ENCODE peak calls at places on chromosomes 13 and 19, in ten cellular contexts. One of them, this sample, is unnamed.

GRCh38 chr19:39502640-39503417 is 4.1 kb downstream of the DLL3 start:
- DNase-seq in fibroblast of pulmonary artery: peak
- DNase-seq in mucosa of descending colon: peak
- DNase-seq in H9: peak
- DNase-seq in thoracic aorta: no peak
- DNase-seq in GM12864: no peak
- DNase-seq in stomach: peak
- DNase-seq in hepatocyte: peak
- DNase-seq in coronary artery: no peak
- DNase-seq in neural progenitor cell: peak
- DNase-seq in this sample: peak

GRCh38 chr13:45102136-45102802 is 18.0 kb upstream of the GTF2F2 start:
- DNase-seq in fibroblast of pulmonary artery: no peak
- DNase-seq in mucosa of descending colon: no peak
- DNase-seq in H9: no peak
- DNase-seq in thoracic aorta: no peak
- DNase-seq in GM12864: no peak
- DNase-seq in stomach: no peak
- DNase-seq in hepatocyte: no peak
- DNase-seq in coronary artery: no peak
- DNase-seq in neural progenitor cell: peak
- DNase-seq in this sample: no peak

GRCh38 chr19:55070755-55071502 is 4.7 kb upstream of the EPS8L1 start:
- DNase-seq in fibroblast of pulmonary artery: peak
- DNase-seq in mucosa of descending colon: peak
- DNase-seq in H9: no peak
- DNase-seq in thoracic aorta: no peak
- DNase-seq in GM12864: peak
- DNase-seq in stomach: peak
- DNase-seq in hepatocyte: peak
- DNase-seq in coronary artery: no peak
- DNase-seq in neural progenitor cell: no peak
- DNase-seq in this sample: no peak

GRCh38 chr19:44782729-44783128 is 5.0 kb downstream of the CBLC start:
- DNase-seq in fibroblast of pulmonary artery: no peak
- DNase-seq in mucosa of descending colon: no peak
- DNase-seq in H9: no peak
- DNase-seq in thoracic aorta: no peak
- DNase-seq in GM12864: no peak
- DNase-seq in stomach: no peak
- DNase-seq in hepatocyte: no peak
- DNase-seq in coronary artery: no peak
- DNase-seq in neural progenitor cell: no peak
- DNase-seq in this sample: no peak

GRCh38 chr19:11227201-11227886 is 12.1 kb upstream of the ANGPTL8 start:
- DNase-seq in fibroblast of pulmonary artery: no peak
- DNase-seq in mucosa of descending colon: no peak
- DNase-seq in H9: peak
- DNase-seq in thoracic aorta: no peak
- DNase-seq in GM12864: no peak
- DNase-seq in stomach: no peak
- DNase-seq in hepatocyte: no peak
- DNase-seq in coronary artery: no peak
- DNase-seq in neural progenitor cell: peak
- DNase-seq in this sample: peak

GRCh38 chr13:113762538-113762937 is 3.5 kb downstream of the TMEM255B start:
- DNase-seq in fibroblast of pulmonary artery: no peak
- DNase-seq in mucosa of descending colon: no peak
- DNase-seq in H9: no peak
- DNase-seq in thoracic aorta: no peak
- DNase-seq in GM12864: no peak
- DNase-seq in stomach: peak
- DNase-seq in hepatocyte: no peak
- DNase-seq in coronary artery: no peak
- DNase-seq in neural progenitor cell: no peak
- DNase-seq in this sample: no peak

GRCh38 chr13:104936304-104936703 is 1599.2 kb downstream of the EFNB2 start:
- DNase-seq in fibroblast of pulmonary artery: no peak
- DNase-seq in mucosa of descending colon: no peak
- DNase-seq in H9: no peak
- DNase-seq in thoracic aorta: no peak
- DNase-seq in GM12864: no peak
- DNase-seq in stomach: no peak
- DNase-seq in hepatocyte: no peak
- DNase-seq in coronary artery: no peak
- DNase-seq in neural progenitor cell: no peak
- DNase-seq in this sample: no peak

GRCh38 chr19:3268326-3268725 is 43.9 kb downstream of the CELF5 start:
- DNase-seq in fibroblast of pulmonary artery: no peak
- DNase-seq in mucosa of descending colon: no peak
- DNase-seq in H9: no peak
- DNase-seq in thoracic aorta: no peak
- DNase-seq in GM12864: no peak
- DNase-seq in stomach: no peak
- DNase-seq in hepatocyte: no peak
- DNase-seq in coronary artery: no peak
- DNase-seq in neural progenitor cell: no peak
- DNase-seq in this sample: no peak

GRCh38 chr13:40503966-40504591 is 162.4 kb downstream of the FOXO1 start:
- DNase-seq in fibroblast of pulmonary artery: peak
- DNase-seq in mucosa of descending colon: no peak
- DNase-seq in H9: no peak
- DNase-seq in thoracic aorta: no peak
- DNase-seq in GM12864: no peak
- DNase-seq in stomach: no peak
- DNase-seq in hepatocyte: peak
- DNase-seq in coronary artery: no peak
- DNase-seq in neural progenitor cell: no peak
- DNase-seq in this sample: no peak

GRCh38 chr19:49020342-49020741 is 3.5 kb upstream of the LHB start:
- DNase-seq in fibroblast of pulmonary artery: no peak
- DNase-seq in mucosa of descending colon: no peak
- DNase-seq in H9: peak
- DNase-seq in thoracic aorta: no peak
- DNase-seq in GM12864: no peak
- DNase-seq in stomach: peak
- DNase-seq in hepatocyte: no peak
- DNase-seq in coronary artery: no peak
- DNase-seq in neural progenitor cell: no peak
- DNase-seq in this sample: no peak

GRCh38 chr19:33301011-33301899 is 1.1 kb downstream of the CEBPA start:
- DNase-seq in fibroblast of pulmonary artery: no peak
- DNase-seq in mucosa of descending colon: no peak
- DNase-seq in H9: no peak
- DNase-seq in thoracic aorta: no peak
- DNase-seq in GM12864: no peak
- DNase-seq in stomach: peak
- DNase-seq in hepatocyte: no peak
- DNase-seq in coronary artery: no peak
- DNase-seq in neural progenitor cell: peak
- DNase-seq in this sample: no peak

GRCh38 chr19:12649941-12650340 is 16.6 kb downstream of the MAN2B1 start:
- DNase-seq in fibroblast of pulmonary artery: no peak
- DNase-seq in mucosa of descending colon: no peak
- DNase-seq in H9: no peak
- DNase-seq in thoracic aorta: no peak
- DNase-seq in GM12864: no peak
- DNase-seq in stomach: no peak
- DNase-seq in hepatocyte: no peak
- DNase-seq in coronary artery: no peak
- DNase-seq in neural progenitor cell: no peak
- DNase-seq in this sample: no peak

GRCh38 chr19:47036233-47036651 is 12.2 kb downstream of the TMEM160 start:
- DNase-seq in fibroblast of pulmonary artery: no peak
- DNase-seq in mucosa of descending colon: peak
- DNase-seq in H9: no peak
- DNase-seq in thoracic aorta: no peak
- DNase-seq in GM12864: no peak
- DNase-seq in stomach: peak
- DNase-seq in hepatocyte: peak
- DNase-seq in coronary artery: no peak
- DNase-seq in neural progenitor cell: peak
- DNase-seq in this sample: peak

GRCh38 chr13:93290503-93290902 is 63.9 kb downstream of the GPC6 start:
- DNase-seq in fibroblast of pulmonary artery: peak
- DNase-seq in mucosa of descending colon: no peak
- DNase-seq in H9: no peak
- DNase-seq in thoracic aorta: no peak
- DNase-seq in GM12864: no peak
- DNase-seq in stomach: no peak
- DNase-seq in hepatocyte: peak
- DNase-seq in coronary artery: no peak
- DNase-seq in neural progenitor cell: no peak
- DNase-seq in this sample: no peak

DNA sequence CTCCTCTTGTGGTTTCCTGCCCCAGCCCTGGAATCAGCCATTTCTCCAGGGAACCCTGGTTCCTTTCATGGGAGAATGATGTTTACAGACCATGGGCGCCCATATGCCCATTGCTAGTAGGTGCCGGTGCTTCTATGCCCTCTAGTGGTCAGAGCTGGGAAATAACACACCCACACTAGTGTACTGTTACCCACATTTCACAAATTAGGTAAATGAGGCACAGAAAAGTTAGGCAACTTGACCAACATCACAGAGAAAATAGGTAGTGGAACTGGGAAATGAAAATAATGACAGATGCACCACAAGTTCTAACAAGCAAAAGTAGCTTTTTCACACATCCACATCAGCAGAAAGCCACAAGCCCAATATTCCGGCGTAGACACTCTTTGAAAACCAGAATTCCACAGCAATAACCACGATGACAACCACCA is 1.3 kb upstream of the CEACAM3 start:
- DNase-seq in fibroblast of pulmonary artery: peak
- DNase-seq in mucosa of descending colon: peak
- DNase-seq in H9: peak
- DNase-seq in thoracic aorta: no peak
- DNase-seq in GM12864: no peak
- DNase-seq in stomach: peak
- DNase-seq in hepatocyte: peak
- DNase-seq in coronary artery: no peak
- DNase-seq in neural progenitor cell: peak
- DNase-seq in this sample: peak
- TF ChIP-seq CTCF in fibroblast of pulmonary artery: peak
- TF ChIP-seq CTCF in mucosa of descending colon: peak
- TF ChIP-seq CTCF in H9: peak
- TF ChIP-seq CTCF in thoracic aorta: peak
- TF ChIP-seq CTCF in GM12864: peak
- TF ChIP-seq CTCF in stomach: peak
- TF ChIP-seq CTCF in hepatocyte: peak
- TF ChIP-seq CTCF in coronary artery: peak
- TF ChIP-seq CTCF in neural progenitor cell: peak
- TF ChIP-seq CTCF in this sample: peak

GRCh38 chr13:101942535-101943157 is 459.2 kb downstream of the FGF14 start:
- DNase-seq in fibroblast of pulmonary artery: no peak
- DNase-seq in mucosa of descending colon: no peak
- DNase-seq in H9: no peak
- DNase-seq in thoracic aorta: no peak
- DNase-seq in GM12864: no peak
- DNase-seq in stomach: no peak
- DNase-seq in hepatocyte: no peak
- DNase-seq in coronary artery: no peak
- DNase-seq in neural progenitor cell: peak
- DNase-seq in this sample: no peak
- TF ChIP-seq CTCF in fibroblast of pulmonary artery: no peak
- TF ChIP-seq CTCF in mucosa of descending colon: no peak
- TF ChIP-seq CTCF in H9: no peak
- TF ChIP-seq CTCF in thoracic aorta: no peak
- TF ChIP-seq CTCF in GM12864: no peak
- TF ChIP-seq CTCF in stomach: no peak
- TF ChIP-seq CTCF in hepatocyte: no peak
- TF ChIP-seq CTCF in coronary artery: no peak
- TF ChIP-seq CTCF in neural progenitor cell: no peak
- TF ChIP-seq CTCF in this sample: no peak

GRCh38 chr13:30898721-30899188 is 7.3 kb upstream of the MEDAG start:
- DNase-seq in fibroblast of pulmonary artery: peak
- DNase-seq in mucosa of descending colon: peak
- DNase-seq in H9: no peak
- DNase-seq in thoracic aorta: peak
- DNase-seq in GM12864: no peak
- DNase-seq in stomach: no peak
- DNase-seq in hepatocyte: peak
- DNase-seq in coronary artery: peak
- DNase-seq in neural progenitor cell: no peak
- DNase-seq in this sample: peak
- TF ChIP-seq CTCF in fibroblast of pulmonary artery: no peak
- TF ChIP-seq CTCF in mucosa of descending colon: no peak
- TF ChIP-seq CTCF in H9: no peak
- TF ChIP-seq CTCF in thoracic aorta: no peak
- TF ChIP-seq CTCF in GM12864: no peak
- TF ChIP-seq CTCF in stomach: no peak
- TF ChIP-seq CTCF in hepatocyte: peak
- TF ChIP-seq CTCF in coronary artery: no peak
- TF ChIP-seq CTCF in neural progenitor cell: no peak
- TF ChIP-seq CTCF in this sample: no peak

DNA sequence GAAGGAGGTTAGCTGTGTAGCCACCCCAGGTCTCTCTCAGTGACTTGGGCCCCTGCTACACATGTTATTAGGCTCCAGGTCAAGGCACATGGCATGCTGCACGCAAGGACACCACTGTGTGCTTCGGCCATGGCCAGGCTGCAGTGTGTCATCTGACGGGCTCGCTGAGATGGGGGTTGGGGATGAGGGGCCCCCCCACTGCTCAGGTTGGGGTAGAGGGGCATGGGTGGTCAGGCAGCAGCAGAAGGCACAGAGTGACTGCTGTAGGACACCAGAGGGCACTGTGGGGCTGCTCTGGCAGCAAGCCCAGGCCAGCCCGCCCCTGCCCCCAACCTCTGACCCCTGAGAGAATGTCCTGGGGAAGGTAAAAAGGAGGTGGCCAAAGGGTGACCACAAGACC is 32.2 kb upstream of the ISYNA1 start:
- DNase-seq in fibroblast of pulmonary artery: no peak
- DNase-seq in mucosa of descending colon: no peak
- DNase-seq in H9: peak
- DNase-seq in thoracic aorta: no peak
- DNase-seq in GM12864: no peak
- DNase-seq in stomach: no peak
- DNase-seq in hepatocyte: peak
- DNase-seq in coronary artery: no peak
- DNase-seq in neural progenitor cell: peak
- DNase-seq in this sample: peak
- TF ChIP-seq CTCF in fibroblast of pulmonary artery: peak
- TF ChIP-seq CTCF in mucosa of descending colon: no peak
- TF ChIP-seq CTCF in H9: peak
- TF ChIP-seq CTCF in thoracic aorta: peak
- TF ChIP-seq CTCF in GM12864: peak
- TF ChIP-seq CTCF in stomach: peak
- TF ChIP-seq CTCF in hepatocyte: peak
- TF ChIP-seq CTCF in coronary artery: no peak
- TF ChIP-seq CTCF in neural progenitor cell: peak
- TF ChIP-seq CTCF in this sample: no peak

GRCh38 chr13:76307157-76307556 is 579.0 kb downstream of the KCTD12 start:
- DNase-seq in fibroblast of pulmonary artery: peak
- DNase-seq in mucosa of descending colon: no peak
- DNase-seq in H9: no peak
- DNase-seq in thoracic aorta: no peak
- DNase-seq in GM12864: no peak
- DNase-seq in stomach: no peak
- DNase-seq in hepatocyte: peak
- DNase-seq in coronary artery: no peak
- DNase-seq in neural progenitor cell: peak
- DNase-seq in this sample: no peak
- TF ChIP-seq CTCF in fibroblast of pulmonary artery: no peak
- TF ChIP-seq CTCF in mucosa of descending colon: no peak
- TF ChIP-seq CTCF in H9: no peak
- TF ChIP-seq CTCF in thoracic aorta: no peak
- TF ChIP-seq CTCF in GM12864: no peak
- TF ChIP-seq CTCF in stomach: no peak
- TF ChIP-seq CTCF in hepatocyte: no peak
- TF ChIP-seq CTCF in coronary artery: no peak
- TF ChIP-seq CTCF in neural progenitor cell: no peak
- TF ChIP-seq CTCF in this sample: no peak

GRCh38 chr13:34371108-34371507 is 553.2 kb downstream of the RFC3 start:
- DNase-seq in fibroblast of pulmonary artery: no peak
- DNase-seq in mucosa of descending colon: no peak
- DNase-seq in H9: no peak
- DNase-seq in thoracic aorta: no peak
- DNase-seq in GM12864: no peak
- DNase-seq in stomach: no peak
- DNase-seq in hepatocyte: no peak
- DNase-seq in coronary artery: no peak
- DNase-seq in neural progenitor cell: no peak
- DNase-seq in this sample: no peak
- TF ChIP-seq CTCF in fibroblast of pulmonary artery: no peak
- TF ChIP-seq CTCF in mucosa of descending colon: no peak
- TF ChIP-seq CTCF in H9: no peak
- TF ChIP-seq CTCF in thoracic aorta: no peak
- TF ChIP-seq CTCF in GM12864: no peak
- TF ChIP-seq CTCF in stomach: no peak
- TF ChIP-seq CTCF in hepatocyte: no peak
- TF ChIP-seq CTCF in coronary artery: no peak
- TF ChIP-seq CTCF in neural progenitor cell: no peak
- TF ChIP-seq CTCF in this sample: no peak

This sample was measured in activated CD8-positive, alpha-beta T cell treated with anti-CD3 and anti-CD28 coated beads for 36 hours.